ENCODE peak calls at places on chromosomes 13 and 19, in ten cellular contexts. K is HAP-1, V is NCI-H2029 treated with DMSO at 0.1 percent for 48 hours, G is T follicular helper cell, E is AG20443, F is GM18507, N is AG04450, H is GM06990, O is occipital lobe, A is fibroblast of pulmonary artery. W is an unnamed sample.

GRCh38 chr19:53577968-53578367 is 40.0 kb downstream of the ZNF331 start:
- DNase-seq in K (no peak), V (no peak), G (no peak), E (no peak), F (no peak), N (no peak), H (no peak), O (no peak), A (no peak), W (no peak)

GRCh38 chr13:59247166-59247565 is 916.6 kb downstream of the DIAPH3 start:
- DNase-seq in K (peak), V (no peak), G (no peak), E (no peak), F (no peak), N (no peak), H (no peak), O (peak), A (no peak), W (peak)

GRCh38 chr19:39316627-39317321 is 3.9 kb downstream of the LRFN1 start:
- DNase-seq in K (no peak), V (no peak), G (no peak), E (no peak), F (no peak), N (no peak), H (no peak), O (no peak), A (no peak), W (no peak)

GRCh38 chr19:40974633-40975037 is 16.4 kb upstream of the CYP2B6 start:
- DNase-seq in K (peak), V (peak), G (peak), E (peak), F (peak), N (peak), H (no peak), O (no peak), A (peak), W (peak)

GRCh38 chr19:40530091-40530901 is 46.4 kb upstream of the SHKBP1 start:
- DNase-seq in K (peak), V (no peak), G (no peak), E (peak), F (no peak), N (no peak), H (no peak), O (no peak), A (no peak), W (peak)

GRCh38 chr19:3234800-3235199 is 10.3 kb downstream of the CELF5 start:
- DNase-seq in K (peak), V (no peak), G (no peak), E (no peak), F (no peak), N (no peak), H (no peak), O (no peak), A (no peak), W (no peak)

GRCh38 chr19:14004619-14005380 is 1.3 kb downstream of the RFX1 start:
- DNase-seq in K (no peak), V (no peak), G (no peak), E (peak), F (no peak), N (no peak), H (no peak), O (peak), A (no peak), W (peak)

GRCh38 chr19:30046522-30046921 is 104.5 kb downstream of the URI1 start:
- DNase-seq in K (peak), V (no peak), G (no peak), E (peak), F (no peak), N (no peak), H (peak), O (no peak), A (peak), W (no peak)

GRCh38 chr19:53537126-53537522 is 821 bp upstream of the ZNF331 start:
- DNase-seq in K (no peak), V (no peak), G (no peak), E (no peak), F (no peak), N (no peak), H (no peak), O (no peak), A (no peak), W (no peak)

GRCh38 chr19:10872551-10873107 is 1.3 kb downstream of the CARM1 start:
- DNase-seq in K (no peak), V (no peak), G (no peak), E (no peak), F (no peak), N (no peak), H (no peak), O (no peak), A (peak), W (no peak)

GRCh38 chr13:105165449-105166125 is 1369.9 kb downstream of the EFNB2 start:
- DNase-seq in K (no peak), V (peak), G (no peak), E (no peak), F (no peak), N (no peak), H (peak), O (no peak), A (no peak), W (no peak)

GRCh38 chr13:25988655-25989054 is 63.2 kb downstream of the SHISA2 start:
- DNase-seq in K (no peak), V (no peak), G (no peak), E (peak), F (no peak), N (no peak), H (no peak), O (no peak), A (no peak), W (no peak)

GRCh38 chr13:36758345-36758744 is 60.7 kb upstream of the RFXAP start:
- DNase-seq in K (no peak), V (peak), G (no peak), E (no peak), F (no peak), N (no peak), H (no peak), O (no peak), A (no peak), W (no peak)